ENCODE peak calls at places on chromosomes 5 and 9, in six cellular contexts. I, O, Y, S, H and P are unnamed samples.

GRCh38 chr9:107750741-107751521 is 261.4 kb upstream of the KLF4 start:
- DNase-seq in I (peak), O (no peak), Y (peak), S (no peak), H (peak), P (no peak)

GRCh38 chr5:171308453-171309275 is at the start of gene TLX3:
- DNase-seq in I (no peak), O (no peak), Y (peak), S (peak), H (no peak), P (no peak)

GRCh38 chr5:88486466-88486865 is 217.8 kb upstream of the TMEM161B start:
- DNase-seq in I (no peak), O (no peak), Y (no peak), S (peak), H (no peak), P (no peak)

GRCh38 chr5:122129332-122129731 is at the start of gene ZNF474:
- DNase-seq in I (peak), O (no peak), Y (peak), S (peak), H (no peak), P (peak)

GRCh38 chr5:90940227-90940995 is 381.8 kb downstream of the ADGRV1 start:
- DNase-seq in I (peak), O (peak), Y (peak), S (peak), H (peak), P (peak)

GRCh38 chr5:34415559-34416198 is 240.4 kb upstream of the RAI14 start:
- DNase-seq in I (peak), O (no peak), Y (no peak), S (no peak), H (peak), P (no peak)

GRCh38 chr5:55852503-55852902 is 1.3 kb downstream of the IL31RA start:
- DNase-seq in I (no peak), O (no peak), Y (no peak), S (no peak), H (no peak), P (no peak)

GRCh38 chr9:112166176-112167140 is 8.6 kb downstream of the SUSD1 start:
- DNase-seq in I (peak), O (no peak), Y (peak), S (peak), H (no peak), P (no peak)

GRCh38 chr9:80197661-80198060 is 625.9 kb downstream of the TLE4 start:
- DNase-seq in I (peak), O (no peak), Y (no peak), S (no peak), H (no peak), P (no peak)

GRCh38 chr9:75892168-75892901 is 1.9 kb downstream of the PCSK5 start:
- DNase-seq in I (peak), O (no peak), Y (peak), S (peak), H (no peak), P (peak)

GRCh38 chr5:35771321-35771720 is 85.4 kb upstream of the IL7R start:
- DNase-seq in I (no peak), O (no peak), Y (no peak), S (no peak), H (no peak), P (no peak)

GRCh38 chr9:121841771-121842611 is 190.6 kb downstream of the DAB2IP start:
- DNase-seq in I (no peak), O (no peak), Y (no peak), S (no peak), H (no peak), P (no peak)

GRCh38 chr5:91027316-91027937 is 355.7 kb downstream of the ARRDC3 start:
- DNase-seq in I (no peak), O (no peak), Y (no peak), S (no peak), H (no peak), P (no peak)

GRCh38 chr5:87231037-87231808 is 36.5 kb upstream of the RASA1 start:
- DNase-seq in I (no peak), O (no peak), Y (no peak), S (no peak), H (peak), P (no peak)

GRCh38 chr5:169190860-169191259 is 110.1 kb downstream of the SLIT3 start:
- DNase-seq in I (no peak), O (no peak), Y (no peak), S (no peak), H (no peak), P (no peak)

GRCh38 chr5:125874717-125875116 is 548.5 kb upstream of the GRAMD2B start:
- DNase-seq in I (no peak), O (no peak), Y (peak), S (no peak), H (no peak), P (no peak)

GRCh38 chr9:133188006-133188842 is 20.8 kb downstream of the OBP2B start:
- DNase-seq in I (no peak), O (no peak), Y (peak), S (peak), H (peak), P (peak)

GRCh38 chr5:38110130-38110529 is 148.2 kb upstream of the EGFLAM start:
- DNase-seq in I (no peak), O (no peak), Y (no peak), S (no peak), H (no peak), P (no peak)

GRCh38 chr9:121699271-121700164 is 48.1 kb downstream of the DAB2IP start:
- DNase-seq in I (peak), O (peak), Y (peak), S (peak), H (peak), P (peak)

GRCh38 chr5:9454012-9454481 is 91.8 kb downstream of the SEMA5A start:
- DNase-seq in I (no peak), O (no peak), Y (no peak), S (no peak), H (peak), P (no peak)

GRCh38 chr9:86282979-86283535 is 719 bp upstream of the ISCA1 start:
- DNase-seq in I (peak), O (no peak), Y (no peak), S (no peak), H (no peak), P (no peak)

GRCh38 chr9:126945682-126946081 is 31.1 kb downstream of the RALGPS1 start:
- DNase-seq in I (no peak), O (no peak), Y (no peak), S (no peak), H (no peak), P (no peak)

GRCh38 chr9:5140151-5140550 is 45.3 kb downstream of the INSL6 start:
- DNase-seq in I (no peak), O (no peak), Y (no peak), S (no peak), H (no peak), P (no peak)

GRCh38 chr9:107847977-107848376 is 358.4 kb upstream of the KLF4 start:
- DNase-seq in I (peak), O (no peak), Y (no peak), S (no peak), H (no peak), P (no peak)

GRCh38 chr5:20359377-20359776 is 371.4 kb upstream of the CDH18 start:
- DNase-seq in I (no peak), O (no peak), Y (no peak), S (no peak), H (no peak), P (no peak)

GRCh38 chr5:176561259-176561658 is 12.1 kb downstream of the CDHR2 start:
- DNase-seq in I (no peak), O (no peak), Y (no peak), S (no peak), H (no peak), P (no peak)

GRCh38 chr5:1722877-1723276 is 76.8 kb downstream of the MRPL36 start:
- DNase-seq in I (no peak), O (no peak), Y (no peak), S (no peak), H (no peak), P (no peak)

GRCh38 chr5:38420691-38421395 is 135.6 kb downstream of the LIFR start:
- DNase-seq in I (peak), O (no peak), Y (peak), S (peak), H (peak), P (peak)

GRCh38 chr5:41115281-41115680 is 44.1 kb upstream of the MROH2B start:
- DNase-seq in I (peak), O (no peak), Y (no peak), S (no peak), H (no peak), P (no peak)

GRCh38 chr9:108322326-108323098 is 533.3 kb downstream of the ACTL7B start:
- DNase-seq in I (no peak), O (no peak), Y (no peak), S (no peak), H (no peak), P (no peak)

GRCh38 chr5:140141241-140141640 is 15.5 kb downstream of the IGIP start:
- DNase-seq in I (no peak), O (no peak), Y (no peak), S (no peak), H (no peak), P (no peak)

GRCh38 chr9:107932601-107933000 is 443.0 kb upstream of the KLF4 start:
- DNase-seq in I (peak), O (no peak), Y (no peak), S (no peak), H (no peak), P (no peak)

GRCh38 chr5:153458266-153458665 is 32.2 kb upstream of the GRIA1 start:
- DNase-seq in I (no peak), O (no peak), Y (no peak), S (no peak), H (no peak), P (no peak)

GRCh38 chr9:17134396-17134842 is 421 bp upstream of the CNTLN start:
- DNase-seq in I (no peak), O (no peak), Y (no peak), S (no peak), H (no peak), P (no peak)

GRCh38 chr5:181056431-181056830 is 16.4 kb downstream of the BTNL9 start:
- DNase-seq in I (no peak), O (no peak), Y (no peak), S (no peak), H (no peak), P (no peak)

GRCh38 chr5:3080366-3080765 is 328.9 kb upstream of the IRX2 start:
- DNase-seq in I (no peak), O (no peak), Y (no peak), S (no peak), H (no peak), P (no peak)

GRCh38 chr5:3077684-3078083 is 326.2 kb upstream of the IRX2 start:
- DNase-seq in I (no peak), O (no peak), Y (no peak), S (no peak), H (no peak), P (no peak)

GRCh38 chr5:3075309-3075708 is 323.8 kb upstream of the IRX2 start:
- DNase-seq in I (no peak), O (no peak), Y (no peak), S (no peak), H (no peak), P (no peak)
- TF ChIP-seq CTCF in I (no peak), O (no peak), Y (no peak), S (peak), H (no peak), P (peak)

GRCh38 chr5:78221964-78222451 is 72.5 kb downstream of the AP3B1 start:
- DNase-seq in I (no peak), O (no peak), Y (peak), S (no peak), H (peak), P (no peak)
- TF ChIP-seq CTCF in I (peak), O (no peak), Y (peak), S (no peak), H (peak), P (no peak)

DNA sequence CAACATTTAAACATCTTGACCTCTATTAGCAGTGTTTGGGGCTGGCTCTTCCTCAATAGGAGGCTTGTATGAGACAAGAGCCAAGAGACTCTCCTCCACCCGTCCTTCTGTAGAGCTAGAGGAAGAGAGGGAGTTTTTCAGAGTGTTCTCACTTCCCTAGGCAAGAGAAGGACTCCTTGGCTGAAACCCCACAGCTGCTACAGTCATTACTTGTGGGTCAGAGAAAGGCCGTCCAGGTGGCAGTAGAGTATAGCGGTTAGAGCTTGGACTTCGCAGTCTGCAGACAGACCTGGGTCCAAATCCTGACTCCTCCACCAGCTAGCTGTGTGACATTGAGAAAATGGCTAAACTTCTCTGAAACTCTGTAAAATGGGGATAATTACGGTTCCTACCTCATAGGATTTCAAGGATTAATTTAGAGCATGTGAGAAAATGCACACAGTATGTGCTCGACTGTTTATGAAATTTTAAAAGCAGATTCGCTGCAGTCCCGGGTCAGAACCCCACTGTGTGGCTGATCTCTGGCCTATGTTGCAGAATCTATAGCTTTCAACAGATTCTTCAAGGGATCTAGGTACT is 80.8 kb upstream of the ARAP3 start:
- DNase-seq in I (no peak), O (no peak), Y (no peak), S (no peak), H (peak), P (no peak)
- TF ChIP-seq CTCF in I (no peak), O (no peak), Y (no peak), S (no peak), H (no peak), P (no peak)

DNA sequence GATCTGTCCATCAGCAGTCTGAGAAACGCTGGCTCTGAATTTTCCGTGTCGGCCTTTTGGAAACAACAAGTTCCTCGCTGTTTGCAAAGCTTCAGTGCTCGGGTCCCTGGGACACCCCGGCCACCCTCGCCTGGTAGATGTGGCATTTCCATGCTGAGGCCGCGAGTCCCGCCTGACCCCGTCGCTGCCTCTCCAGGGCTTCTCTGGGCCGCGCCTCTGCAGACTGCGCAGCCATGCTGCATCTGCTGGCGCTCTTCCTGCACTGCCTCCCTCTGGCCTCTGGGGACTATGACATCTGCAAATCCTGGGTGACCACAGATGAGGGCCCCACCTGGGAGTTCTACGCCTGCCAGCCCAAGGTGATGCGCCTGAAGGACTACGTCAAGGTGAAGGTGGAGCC is 4.7 kb downstream of the NTNG2 start:
- DNase-seq in I (no peak), O (no peak), Y (no peak), S (peak), H (no peak), P (no peak)
- TF ChIP-seq CTCF in I (peak), O (no peak), Y (no peak), S (peak), H (no peak), P (no peak)

GRCh38 chr5:143115381-143115780 is 288.1 kb downstream of the NR3C1 start:
- DNase-seq in I (no peak), O (no peak), Y (no peak), S (no peak), H (peak), P (no peak)
- TF ChIP-seq CTCF in I (no peak), O (no peak), Y (no peak), S (no peak), H (peak), P (no peak)

GRCh38 chr9:109883623-109884022 is 103.6 kb downstream of the PALM2AKAP2 start:
- DNase-seq in I (no peak), O (no peak), Y (no peak), S (no peak), H (no peak), P (no peak)

GRCh38 chr9:109886050-109886449 is 106.1 kb downstream of the PALM2AKAP2 start:
- DNase-seq in I (no peak), O (no peak), Y (no peak), S (no peak), H (no peak), P (no peak)

GRCh38 chr9:109875495-109875894 is 95.5 kb downstream of the PALM2AKAP2 start:
- DNase-seq in I (no peak), O (no peak), Y (no peak), S (no peak), H (no peak), P (no peak)

DNA sequence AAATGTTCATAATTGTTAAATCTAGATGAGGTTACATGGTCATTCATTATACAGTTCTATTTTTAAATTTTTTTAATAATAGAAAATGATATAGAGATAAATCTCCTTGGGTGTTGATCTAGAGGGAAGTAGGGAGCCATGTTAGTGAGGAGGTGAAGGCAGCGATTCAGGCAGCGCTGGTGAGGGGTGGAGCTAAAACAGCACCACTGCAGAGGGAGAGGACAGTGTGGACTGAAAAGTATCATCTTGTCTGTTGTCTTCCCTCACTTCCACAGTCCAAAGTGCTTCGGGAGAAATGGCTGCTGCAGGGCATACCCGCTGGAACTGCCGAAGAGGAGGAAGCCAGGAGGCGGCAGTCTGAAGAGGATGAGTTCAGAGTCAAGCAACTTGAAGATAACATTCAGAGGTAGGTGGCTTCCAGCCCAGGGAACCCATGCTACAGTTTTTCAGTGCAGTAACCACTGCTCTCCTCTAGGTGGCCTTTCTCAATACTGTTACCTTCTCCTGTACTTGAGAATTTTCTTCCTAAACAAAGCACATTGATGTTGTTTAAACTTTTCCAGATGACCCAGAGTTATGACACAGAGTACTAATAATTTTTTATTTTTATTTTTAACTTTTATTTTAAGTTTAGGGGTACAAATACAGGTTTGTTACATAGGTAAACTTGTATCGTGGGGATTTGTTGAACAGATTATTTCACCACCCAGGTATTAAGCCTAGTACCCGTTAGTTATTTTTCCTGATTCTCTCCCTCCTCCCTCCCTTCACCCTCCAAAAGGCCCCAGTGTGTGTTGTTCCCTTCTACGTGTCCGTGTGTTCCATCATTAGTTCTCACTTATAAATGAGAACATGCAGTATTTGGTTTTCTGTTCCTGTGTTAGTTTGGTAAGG is 100.5 kb downstream of the PALM2AKAP2 start:
- DNase-seq in I (peak), O (peak), Y (peak), S (peak), H (peak), P (peak)
- TF ChIP-seq CTCF in I (peak), O (peak), Y (peak), S (peak), H (peak), P (peak)

DNA sequence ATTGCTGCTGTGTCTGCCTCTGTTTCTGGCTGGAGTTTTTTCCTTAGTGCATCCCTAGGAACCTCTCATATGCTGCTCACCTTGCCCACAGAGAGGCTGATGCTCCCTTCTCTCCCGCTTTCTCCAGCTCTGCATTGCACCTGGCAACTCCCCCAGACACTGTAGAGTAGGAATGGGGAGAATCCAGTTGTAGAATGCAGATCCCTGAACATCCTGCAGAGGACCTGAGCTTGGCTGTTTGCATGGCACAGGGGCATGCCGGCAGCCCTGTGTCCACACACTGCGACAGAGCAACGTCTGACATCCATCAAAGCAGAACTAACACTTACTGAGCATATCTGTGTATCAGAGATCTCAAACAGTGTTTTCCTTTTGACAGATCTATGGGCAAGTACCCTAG is 19.8 kb downstream of the IDNK start:
- DNase-seq in I (no peak), O (no peak), Y (no peak), S (peak), H (no peak), P (no peak)
- TF ChIP-seq CTCF in I (no peak), O (no peak), Y (no peak), S (peak), H (no peak), P (no peak)

DNA sequence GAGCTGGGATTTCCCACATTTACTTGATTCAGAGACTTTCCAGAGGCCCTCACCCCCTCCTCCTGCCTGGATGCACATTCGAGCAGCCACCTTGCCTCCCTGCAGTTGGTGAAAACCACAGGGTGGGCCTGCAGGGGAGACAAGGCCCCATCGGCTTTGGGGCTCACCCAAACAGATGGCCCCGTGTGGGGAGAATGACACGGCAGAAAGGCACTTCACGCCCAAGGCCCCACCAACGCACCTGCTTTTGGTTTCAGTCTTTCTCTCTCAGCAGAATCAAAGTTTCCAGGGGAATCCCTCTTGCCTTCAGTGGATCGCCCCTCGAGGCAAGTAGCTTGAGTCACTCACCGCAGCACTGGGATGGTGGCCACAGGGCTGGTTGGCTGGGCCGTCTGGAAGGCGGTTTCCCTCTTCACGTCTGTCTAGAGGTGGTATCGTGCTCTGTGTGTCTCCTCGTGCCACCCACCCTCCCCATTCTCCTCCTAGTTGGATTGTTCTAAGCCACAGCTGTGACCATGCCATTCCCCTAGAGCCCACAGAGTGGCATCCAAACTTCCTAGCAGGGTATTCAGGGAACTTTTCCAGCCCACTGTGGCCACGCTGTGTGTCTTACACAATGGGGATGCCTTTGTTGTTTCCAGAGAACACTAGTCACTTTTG is 31.8 kb downstream of the SEC61B start:
- DNase-seq in I (no peak), O (peak), Y (no peak), S (peak), H (peak), P (no peak)
- TF ChIP-seq CTCF in I (no peak), O (no peak), Y (no peak), S (no peak), H (no peak), P (no peak)